ENCODE peak calls at places on chromosomes 12 and 14, in four cellular contexts. G is gastroesophageal sphincter; H is activated CD8-positive, alpha-beta T cell treated with anti-CD3 and anti-CD28 coated beads, Interleukin-2, amount 10 ng/mL, durations not matched to agents 7 days and 5 days; L is right cardiac atrium. T is an unnamed sample.

GRCh38 chr14:36295642-36296627 is 24.5 kb downstream of the MBIP start:
- ATAC-seq in L (no peak), H (no peak), G (no peak), T (no peak)

GRCh38 chr12:100156731-100157426 is 14.2 kb upstream of the BLTP3B start:
- ATAC-seq in L (no peak), H (no peak), G (no peak), T (peak; percentile 19)

GRCh38 chr14:93686313-93686712 is 102.0 kb downstream of the PRIMA1 start:
- ATAC-seq in H (no peak), L (no peak), G (no peak), T (no peak)

GRCh38 chr12:66776974-66777373 is 98.1 kb upstream of the GRIP1 start:
- ATAC-seq in G (no peak), L (no peak), H (peak; percentile 100), T (peak; percentile 98)

GRCh38 chr12:19451196-19451595 is 11.9 kb downstream of the AEBP2 start:
- ATAC-seq in H (no peak), L (peak; percentile 36), G (no peak), T (peak; percentile 26)

GRCh38 chr14:24372701-24373416 is 4.9 kb downstream of the NFATC4 start:
- ATAC-seq in H (no peak), L (no peak), G (no peak), T (no peak)

GRCh38 chr12:11741434-11742092 is 92.1 kb downstream of the ETV6 start:
- ATAC-seq in L (no peak), H (no peak), G (no peak), T (no peak)

GRCh38 chr14:61347771-61348443 is 26.5 kb downstream of the PRKCH start:
- ATAC-seq in H (peak; percentile 29), L (peak; percentile 60), G (no peak), T (peak; percentile 43)

GRCh38 chr14:57938533-57938932 is 72.6 kb upstream of the SLC35F4 start:
- ATAC-seq in H (no peak), G (no peak), L (no peak), T (no peak)

GRCh38 chr12:69648476-69648875 is 37.8 kb upstream of the LRRC10 start:
- ATAC-seq in L (no peak), G (peak; percentile 48), H (no peak), T (no peak)

T was measured in activated T-helper 17 cell treated with anti-CD3 and anti-CD28 coated beads, Interleukin-2, amount 50 U/mL, for 72 hours.